ENCODE peak calls at places on chromosomes 2 and 18, in nine cellular contexts. V is NCI-H2171 treated with DMSO at 0.1 percent for 48 hours; Q is H7; I is posterior cingulate gyrus; G is kidney; P is hippocampal formation; T is SK-N-MC; B is activated T-helper 1 cell treated with anti-CD3 and anti-CD28 coated beads, Interleukin-12 subunit alpha, Interleukin-12 subunit beta, Interleukin-2, Interleukin-4 antibody, amounts not matched to agents 30 ng/mL and 10 ng/mL and 1 ng/mL, durations not matched to agents 14 hours and 24 hours and 36 hours; D is AG09319. M is an unnamed sample.

GRCh38 chr2:31235504-31235902 is 1.6 kb downstream of the EHD3 start:
- DNase-seq in V (no peak), Q (no peak), I (no peak), G (no peak), P (no peak), T (no peak), B (no peak), D (peak), M (no peak)

GRCh38 chr18:26777316-26778053 is 88.0 kb downstream of the AQP4 start:
- DNase-seq in V (peak), Q (peak), I (no peak), G (no peak), P (no peak), T (no peak), B (no peak), D (no peak), M (no peak)

GRCh38 chr2:65388626-65389390 is 43.6 kb downstream of the SPRED2 start:
- DNase-seq in V (no peak), Q (no peak), I (no peak), G (no peak), P (no peak), T (no peak), B (no peak), D (no peak), M (no peak)

GRCh38 chr18:48028716-48029115 is 98.3 kb upstream of the SMAD2 start:
- DNase-seq in V (no peak), Q (no peak), I (no peak), G (peak), P (no peak), T (no peak), B (no peak), D (no peak), M (no peak)

GRCh38 chr18:34600118-34600517 is 110.0 kb upstream of the DTNA start:
- DNase-seq in V (no peak), Q (no peak), I (no peak), G (no peak), P (no peak), T (no peak), B (no peak), D (no peak), M (no peak)

GRCh38 chr18:8517276-8517675 is 92.0 kb upstream of the RAB12 start:
- DNase-seq in V (no peak), Q (no peak), I (no peak), G (no peak), P (no peak), T (no peak), B (no peak), D (no peak), M (no peak)

GRCh38 chr2:114543106-114543806 is 100.8 kb downstream of the DPP10 start:
- DNase-seq in V (no peak), Q (peak), I (no peak), G (no peak), P (no peak), T (no peak), B (no peak), D (no peak), M (peak)

GRCh38 chr2:239290618-239291504 is 110.0 kb downstream of the HDAC4 start:
- DNase-seq in V (no peak), Q (peak), I (peak), G (no peak), P (peak), T (no peak), B (no peak), D (no peak), M (peak)

GRCh38 chr2:125713533-125713932 is 942.4 kb upstream of the GYPC start:
- DNase-seq in V (no peak), Q (no peak), I (no peak), G (no peak), P (no peak), T (no peak), B (no peak), D (no peak), M (no peak)

GRCh38 chr2:179460101-179460500 is 195.5 kb upstream of the SESTD1 start:
- DNase-seq in V (no peak), Q (no peak), I (no peak), G (no peak), P (no peak), T (no peak), B (no peak), D (no peak), M (no peak)

GRCh38 chr18:32974421-32975165 is 201.8 kb upstream of the KLHL14 start:
- DNase-seq in V (peak), Q (no peak), I (no peak), G (no peak), P (no peak), T (no peak), B (no peak), D (no peak), M (no peak)

GRCh38 chr2:212330263-212330662 is 208.3 kb downstream of the ERBB4 start:
- DNase-seq in V (no peak), Q (no peak), I (peak), G (peak), P (no peak), T (no peak), B (no peak), D (no peak), M (peak)

GRCh38 chr2:161223139-161223732 is 63.0 kb downstream of the TANK start:
- DNase-seq in V (peak), Q (no peak), I (no peak), G (no peak), P (peak), T (peak), B (no peak), D (no peak), M (no peak)

GRCh38 chr2:86221066-86221684 is 21.9 kb downstream of the MRPL35 start:
- DNase-seq in V (no peak), Q (peak), I (no peak), G (no peak), P (peak), T (no peak), B (peak), D (no peak), M (no peak)

GRCh38 chr2:148726228-148726627 is 81.7 kb downstream of the EPC2 start:
- DNase-seq in V (no peak), Q (no peak), I (no peak), G (no peak), P (no peak), T (no peak), B (no peak), D (no peak), M (no peak)

GRCh38 chr2:186130678-186131511 is 355.2 kb upstream of the ZC3H15 start:
- DNase-seq in V (no peak), Q (no peak), I (no peak), G (no peak), P (no peak), T (no peak), B (no peak), D (no peak), M (no peak)

GRCh38 chr18:76953186-76953982 is 131.0 kb downstream of the ZNF236 start:
- DNase-seq in V (no peak), Q (no peak), I (no peak), G (peak), P (no peak), T (no peak), B (no peak), D (no peak), M (peak)

GRCh38 chr18:32577561-32577960 is 106.9 kb upstream of the GAREM1 start:
- DNase-seq in V (no peak), Q (no peak), I (no peak), G (no peak), P (no peak), T (no peak), B (no peak), D (no peak), M (no peak)

GRCh38 chr2:189657867-189658266 is 3.4 kb upstream of the ASNSD1 start:
- DNase-seq in V (no peak), Q (no peak), I (no peak), G (no peak), P (no peak), T (no peak), B (peak), D (no peak), M (peak)

GRCh38 chr2:201936817-201937216 is 96.8 kb upstream of the FZD7 start:
- DNase-seq in V (no peak), Q (no peak), I (peak), G (no peak), P (no peak), T (no peak), B (no peak), D (no peak), M (no peak)

GRCh38 chr2:219448776-219449476 is 14.3 kb downstream of the SPEG start:
- DNase-seq in V (no peak), Q (peak), I (peak), G (no peak), P (no peak), T (no peak), B (no peak), D (no peak), M (no peak)

GRCh38 chr2:227082286-227082685 is 81.7 kb downstream of the COL4A4 start:
- DNase-seq in V (no peak), Q (no peak), I (no peak), G (no peak), P (no peak), T (no peak), B (no peak), D (no peak), M (no peak)

M was measured in left ventricle myocardium inferior.